ENCODE peak calls at places on chromosomes 12 and 14, in nine cellular contexts. K is right atrium auricular region, G is fibroblast of lung, E is lung, C is heart right ventricle, O is PC-3, F is heart left ventricle, W is A549, T is uterus. R is an unnamed sample. For H3K4me1, the result is how much of the 10 kb centered on the place peaks cover.

GRCh38 chr14:65470404-65470880 is 57.9 kb downstream of the FUT8 start:
- DNase-seq in K (no peak), G (no peak), E (no peak), C (no peak), O (no peak), F (no peak), W (no peak), T (no peak), R (peak)

GRCh38 chr12:53255993-53256392 is 12.1 kb upstream of the ESPL1 start:
- DNase-seq in K (no peak), G (no peak), E (no peak), C (no peak), O (no peak), F (no peak), W (no peak), T (no peak), R (no peak)

GRCh38 chr12:114319422-114319821 is 86.5 kb downstream of the TBX5 start:
- DNase-seq in K (no peak), G (peak), E (peak), C (peak), O (no peak), F (no peak), W (no peak), T (no peak), R (no peak)

GRCh38 chr12:9798008-9798619 is 29.2 kb upstream of the KLRF1 start:
- DNase-seq in K (no peak), G (peak), E (peak), C (no peak), O (peak), F (no peak), W (peak), T (no peak), R (peak)

GRCh38 chr14:104191409-104191997 is 53.1 kb downstream of the KIF26A start:
- DNase-seq in K (no peak), G (no peak), E (no peak), C (no peak), O (no peak), F (no peak), W (no peak), T (no peak), R (no peak)

GRCh38 chr14:26199599-26200370 is 398.0 kb downstream of the NOVA1 start:
- DNase-seq in K (no peak), G (peak), E (no peak), C (no peak), O (peak), F (no peak), W (no peak), T (no peak), R (no peak)

GRCh38 chr14:39435241-39435640 is 3.0 kb upstream of the FBXO33 start:
- DNase-seq in K (no peak), G (no peak), E (no peak), C (no peak), O (no peak), F (no peak), W (no peak), T (no peak), R (no peak)

GRCh38 chr14:99872786-99873440 is 79.7 kb downstream of the EML1 start:
- DNase-seq in K (no peak), G (no peak), E (peak), C (no peak), O (no peak), F (no peak), W (no peak), T (no peak), R (no peak)

GRCh38 chr14:105167303-105168092 is 1.1 kb downstream of the JAG2 start:
- DNase-seq in K (no peak), G (no peak), E (no peak), C (no peak), O (peak), F (no peak), W (no peak), T (no peak), R (peak)

GRCh38 chr14:25044299-25044698 is 5.6 kb downstream of the STXBP6 start:
- DNase-seq in K (no peak), G (no peak), E (no peak), C (no peak), O (no peak), F (no peak), W (no peak), T (no peak), R (no peak)

GRCh38 chr12:64102339-64102738 is 119.8 kb downstream of the KICS2 start:
- DNase-seq in K (no peak), G (no peak), E (no peak), C (no peak), O (peak), F (no peak), W (no peak), T (no peak), R (no peak)

GRCh38 chr12:49014547-49014946 is 4.0 kb downstream of the PRKAG1 start:
- DNase-seq in K (no peak), G (peak), E (no peak), C (no peak), O (peak), F (no peak), W (no peak), T (no peak), R (no peak)

GRCh38 chr12:94590428-94590827 is 59.9 kb downstream of the TMCC3 start:
- DNase-seq in K (no peak), G (no peak), E (no peak), C (no peak), O (no peak), F (no peak), W (no peak), T (no peak), R (peak)

GRCh38 chr14:74347096-74347794 is 1.0 kb upstream of the VRTN start:
- DNase-seq in K (no peak), G (no peak), E (no peak), C (no peak), O (no peak), F (no peak), W (no peak), T (no peak), R (peak)

GRCh38 chr12:4538207-4539160 is at the start of gene RAD51AP1:
- DNase-seq in K (peak), G (peak), E (peak), C (peak), O (peak), F (peak), W (peak), T (peak), R (peak)

GRCh38 chr12:4535871-4536270 is 2.8 kb upstream of the RAD51AP1 start:
- DNase-seq in K (no peak), G (no peak), E (no peak), C (no peak), O (no peak), F (no peak), W (no peak), T (no peak), R (no peak)

GRCh38 chr12:4539167-4539870 is 629 bp downstream of the RAD51AP1 start:
- DNase-seq in K (no peak), G (no peak), E (no peak), C (no peak), O (peak), F (no peak), W (no peak), T (no peak), R (no peak)

GRCh38 chr12:4540633-4541032 is 1.9 kb downstream of the RAD51AP1 start:
- DNase-seq in K (no peak), G (no peak), E (no peak), C (no peak), O (no peak), F (no peak), W (no peak), T (no peak), R (no peak)

GRCh38 chr12:4540170-4540569 is 1.5 kb downstream of the RAD51AP1 start:
- DNase-seq in K (no peak), G (no peak), E (no peak), C (no peak), O (no peak), F (no peak), W (no peak), T (no peak), R (no peak)
- H3K4me1 ChIP-seq in K (under half), G (under half), E (under half), C (under half), O (under half), F (under half), W (under half), T (under half), R (under half)

GRCh38 chr12:116882742-116883141 is 1.5 kb upstream of the HRK start:
- DNase-seq in K (no peak), G (peak), E (no peak), C (no peak), O (peak), F (no peak), W (peak), T (no peak), R (peak)
- TF ChIP-seq CTCF in K (no peak), G (peak), E (no peak), C (peak), O (peak), F (peak), W (peak), T (peak), R (peak)

GRCh38 chr12:81077329-81077685 is 572 bp upstream of the ACSS3 start:
- DNase-seq in K (no peak), G (peak), E (peak), C (peak), O (no peak), F (peak), W (no peak), T (peak), R (peak)

GRCh38 chr12:81079280-81080076 is 1.6 kb downstream of the ACSS3 start:
- DNase-seq in K (no peak), G (no peak), E (no peak), C (no peak), O (no peak), F (no peak), W (no peak), T (no peak), R (no peak)

GRCh38 chr12:81075539-81075938 is 2.3 kb upstream of the ACSS3 start:
- DNase-seq in K (no peak), G (no peak), E (no peak), C (no peak), O (no peak), F (no peak), W (no peak), T (no peak), R (no peak)

GRCh38 chr12:81078469-81079196 is 754 bp downstream of the ACSS3 start:
- DNase-seq in K (no peak), G (peak), E (peak), C (no peak), O (no peak), F (peak), W (no peak), T (peak), R (peak)

GRCh38 chr12:81077686-81078441 is at the start of gene ACSS3:
- DNase-seq in K (peak), G (peak), E (peak), C (peak), O (no peak), F (peak), W (no peak), T (peak), R (peak)
- H3K4me3 ChIP-seq in K (peak), G (peak), E (peak), C (peak), O (no peak), F (peak), W (peak), T (peak), R (peak)

GRCh38 chr14:90523961-90524875 is 127.4 kb downstream of the CALM1 start:
- DNase-seq in K (no peak), G (no peak), E (no peak), C (no peak), O (no peak), F (peak), W (no peak), T (no peak), R (no peak)

GRCh38 chr14:90521121-90521929 is 124.5 kb downstream of the CALM1 start:
- DNase-seq in K (no peak), G (no peak), E (no peak), C (no peak), O (no peak), F (peak), W (no peak), T (peak), R (no peak)

GRCh38 chr14:90522585-90523191 is 125.9 kb downstream of the CALM1 start:
- DNase-seq in K (no peak), G (no peak), E (peak), C (no peak), O (peak), F (peak), W (no peak), T (peak), R (no peak)

GRCh38 chr14:90521930-90522483 is 125.2 kb downstream of the CALM1 start:
- DNase-seq in K (no peak), G (no peak), E (no peak), C (no peak), O (no peak), F (peak), W (no peak), T (no peak), R (no peak)

GRCh38 chr14:90523544-90523943 is 126.7 kb downstream of the CALM1 start:
- DNase-seq in K (no peak), G (peak), E (no peak), C (no peak), O (peak), F (peak), W (no peak), T (no peak), R (no peak)
- H3K4me1 ChIP-seq in K (under half), G (under half), E (under half), C (under half), O (under half), F (under half), W (under half), T (under half), R (under half)

R was measured in endodermal cell.